ENCODE peak calls at places on chromosomes 11 and 22, in six cellular contexts. E is breast epithelium, B is upper lobe of left lung, Z is K562, Q is transverse colon, H is sigmoid colon. D is an unnamed sample.

GRCh38 chr11:113255096-113255495 is 59.3 kb upstream of the TTC12 start:
- DNase-seq in E (no peak), B (no peak), Z (no peak), Q (no peak), H (no peak), D (no peak)

GRCh38 chr11:87726511-87726910 is 448.7 kb downstream of the RAB38 start:
- DNase-seq in E (no peak), B (no peak), Z (no peak), Q (no peak), H (no peak), D (no peak)

GRCh38 chr11:114319716-114320328 is 23.6 kb downstream of the NNMT start:
- DNase-seq in E (no peak), B (no peak), Z (no peak), Q (no peak), H (no peak), D (no peak)

GRCh38 chr11:15006139-15006759 is 34.1 kb upstream of the CALCA start:
- DNase-seq in E (no peak), B (no peak), Z (peak), Q (no peak), H (no peak), D (no peak)

GRCh38 chr22:46815896-46816721 is 53.7 kb downstream of the TBC1D22A start:
- DNase-seq in E (no peak), B (peak), Z (peak), Q (no peak), H (no peak), D (no peak)

GRCh38 chr11:93528757-93529639 is 14.2 kb downstream of the SMCO4 start:
- DNase-seq in E (no peak), B (no peak), Z (no peak), Q (no peak), H (no peak), D (peak)

GRCh38 chr11:111361874-111362273 is 17.2 kb downstream of the POU2AF1 start:
- DNase-seq in E (no peak), B (no peak), Z (no peak), Q (peak), H (no peak), D (no peak)

GRCh38 chr22:24803064-24803542 is 2.9 kb upstream of the SGSM1 start:
- DNase-seq in E (no peak), B (no peak), Z (peak), Q (peak), H (no peak), D (no peak)

GRCh38 chr11:81203876-81204275 is 1529.8 kb downstream of the FAM181B start:
- DNase-seq in E (no peak), B (no peak), Z (no peak), Q (no peak), H (no peak), D (no peak)

GRCh38 chr22:27705391-27706080 is 96.0 kb downstream of the MN1 start:
- DNase-seq in E (no peak), B (no peak), Z (no peak), Q (no peak), H (no peak), D (no peak)

GRCh38 chr11:112543390-112543789 is 282.7 kb upstream of the PLET1 start:
- DNase-seq in E (no peak), B (no peak), Z (no peak), Q (no peak), H (no peak), D (no peak)

GRCh38 chr22:43956805-43957463 is 1.7 kb downstream of the SAMM50 start:
- DNase-seq in E (no peak), B (no peak), Z (no peak), Q (no peak), H (no peak), D (no peak)

GRCh38 chr22:31105282-31105929 is 2.0 kb downstream of the SELENOM start:
- DNase-seq in E (no peak), B (no peak), Z (no peak), Q (no peak), H (peak), D (no peak)

GRCh38 chr22:37618674-37619073 is 10.0 kb downstream of the GGA1 start:
- DNase-seq in E (no peak), B (no peak), Z (no peak), Q (no peak), H (no peak), D (no peak)

GRCh38 chr11:115802641-115803040 is 298.4 kb upstream of the CADM1 start:
- DNase-seq in E (no peak), B (no peak), Z (no peak), Q (no peak), H (no peak), D (no peak)

GRCh38 chr22:28351585-28351984 is 328.1 kb downstream of the TTC28 start:
- DNase-seq in E (no peak), B (no peak), Z (no peak), Q (no peak), H (no peak), D (no peak)

GRCh38 chr11:108871152-108871551 is 206.3 kb downstream of the DDX10 start:
- DNase-seq in E (no peak), B (no peak), Z (no peak), Q (no peak), H (no peak), D (no peak)

GRCh38 chr11:81220166-81220895 is 1513.3 kb downstream of the FAM181B start:
- DNase-seq in E (no peak), B (no peak), Z (no peak), Q (no peak), H (no peak), D (no peak)

GRCh38 chr11:134046681-134047449 is 22.0 kb upstream of the JAM3 start:
- DNase-seq in E (no peak), B (no peak), Z (no peak), Q (no peak), H (no peak), D (no peak)

GRCh38 chr11:35786918-35787557 is 124.5 kb downstream of the TRIM44 start:
- DNase-seq in E (no peak), B (peak), Z (no peak), Q (no peak), H (no peak), D (no peak)

GRCh38 chr11:64299847-64300648 is at the start of gene CATSPERZ:
- DNase-seq in E (no peak), B (no peak), Z (no peak), Q (no peak), H (no peak), D (no peak)

GRCh38 chr11:72671144-72672099 is 2.8 kb downstream of the PDE2A start:
- DNase-seq in E (no peak), B (no peak), Z (no peak), Q (no peak), H (no peak), D (no peak)

GRCh38 chr11:10355257-10355661 is 50.4 kb downstream of the ADM start:
- DNase-seq in E (no peak), B (no peak), Z (no peak), Q (no peak), H (no peak), D (no peak)

GRCh38 chr11:35856259-35856658 is 87.6 kb upstream of the LDLRAD3 start:
- DNase-seq in E (no peak), B (no peak), Z (no peak), Q (no peak), H (no peak), D (no peak)

GRCh38 chr11:126628790-126629621 is 273.5 kb downstream of the ST3GAL4 start:
- DNase-seq in E (no peak), B (no peak), Z (no peak), Q (no peak), H (no peak), D (no peak)

GRCh38 chr22:31579835-31580242 is 82.2 kb downstream of the PISD start:
- DNase-seq in E (no peak), B (no peak), Z (no peak), Q (no peak), H (no peak), D (peak)

GRCh38 chr11:69640995-69641581 is at the start of gene CCND1:
- DNase-seq in E (peak), B (peak), Z (peak), Q (peak), H (peak), D (peak)

GRCh38 chr11:69637956-69638871 is 2.7 kb upstream of the CCND1 start:
- DNase-seq in E (no peak), B (peak), Z (no peak), Q (peak), H (peak), D (no peak)

GRCh38 chr11:69640260-69640994 is 529 bp upstream of the CCND1 start:
- DNase-seq in E (no peak), B (no peak), Z (no peak), Q (peak), H (peak), D (no peak)

GRCh38 chr11:69638941-69639681 is 1.8 kb upstream of the CCND1 start:
- DNase-seq in E (peak), B (peak), Z (peak), Q (peak), H (peak), D (peak)

DNA sequence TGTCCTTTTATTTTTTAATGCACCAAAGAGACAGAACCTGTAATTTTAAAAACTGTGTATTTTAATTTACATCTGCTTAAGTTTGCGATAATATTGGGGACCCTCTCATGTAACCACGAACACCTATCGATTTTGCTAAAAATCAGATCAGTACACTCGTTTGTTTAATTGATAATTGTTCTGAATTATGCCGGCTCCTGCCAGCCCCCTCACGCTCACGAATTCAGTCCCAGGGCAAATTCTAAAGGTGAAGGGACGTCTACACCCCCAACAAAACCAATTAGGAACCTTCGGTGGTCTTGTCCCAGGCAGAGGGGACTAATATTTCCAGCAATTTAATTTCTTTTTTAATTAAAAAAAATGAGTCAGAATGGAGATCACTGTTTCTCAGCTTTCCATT is 1.1 kb upstream of the CCND1 start:
- DNase-seq in E (no peak), B (no peak), Z (no peak), Q (no peak), H (no peak), D (no peak)
- H3K4me3 ChIP-seq in E (no peak), B (no peak), Z (no peak), Q (no peak), H (no peak), D (no peak)

GRCh38 chr11:2418961-2419360 is 18.4 kb downstream of the TSSC4 start:
- DNase-seq in E (no peak), B (no peak), Z (no peak), Q (no peak), H (no peak), D (no peak)

GRCh38 chr11:2419638-2420501 is 19.3 kb downstream of the TSSC4 start:
- DNase-seq in E (peak), B (peak), Z (peak), Q (peak), H (peak), D (peak)

GRCh38 chr11:2421226-2421994 is 20.9 kb downstream of the TSSC4 start:
- DNase-seq in E (no peak), B (no peak), Z (no peak), Q (no peak), H (no peak), D (no peak)

GRCh38 chr11:2421996-2422395 is 21.4 kb downstream of the TSSC4 start:
- DNase-seq in E (no peak), B (peak), Z (no peak), Q (no peak), H (no peak), D (no peak)

GRCh38 chr11:2420502-2421225 is 20.1 kb downstream of the TSSC4 start:
- DNase-seq in E (peak), B (peak), Z (peak), Q (peak), H (peak), D (peak)
- TF ChIP-seq POLR2AphosphoS5 in E (no peak), B (no peak), Z (no peak), Q (no peak), H (no peak), D (peak)

DNA sequence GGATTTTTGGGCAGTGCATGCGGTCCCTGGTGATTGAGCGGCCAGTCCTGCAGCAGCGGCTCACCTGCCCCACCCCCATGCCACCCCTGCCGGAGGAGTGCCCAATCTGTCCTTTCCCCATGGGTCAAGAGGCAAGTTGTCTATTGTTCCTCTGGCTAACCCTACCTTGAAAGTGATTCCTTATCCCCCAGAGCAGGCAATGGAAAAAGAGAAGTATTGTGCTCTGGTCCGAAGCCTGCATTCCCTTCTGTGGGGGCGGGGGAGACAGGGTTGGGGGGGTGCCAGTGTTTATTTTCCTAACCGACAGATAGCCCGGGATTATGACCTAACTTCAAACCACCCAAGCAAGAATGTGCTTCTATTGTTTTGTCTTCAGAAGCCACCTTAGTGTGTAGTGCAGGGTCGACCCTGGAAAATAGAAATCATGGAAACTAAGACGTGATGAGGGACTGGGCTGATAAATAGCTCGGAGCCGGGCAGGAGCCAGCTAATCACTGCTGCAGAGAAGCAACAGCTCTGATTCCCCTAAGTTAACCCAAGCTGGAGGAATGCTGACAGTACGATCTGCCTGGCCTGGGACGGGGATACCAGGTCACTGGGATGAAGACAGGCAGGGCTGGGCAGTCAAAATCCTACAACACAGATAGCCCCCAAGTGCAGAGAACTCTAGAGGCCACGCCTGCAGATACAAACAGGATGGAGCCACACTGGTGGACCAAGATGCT is 38.7 kb upstream of the ATXN10 start:
- DNase-seq in E (no peak), B (no peak), Z (no peak), Q (no peak), H (peak), D (no peak)
- TF ChIP-seq POLR2A in E (no peak), B (no peak), Z (no peak), Q (no peak), H (no peak), D (no peak)

DNA sequence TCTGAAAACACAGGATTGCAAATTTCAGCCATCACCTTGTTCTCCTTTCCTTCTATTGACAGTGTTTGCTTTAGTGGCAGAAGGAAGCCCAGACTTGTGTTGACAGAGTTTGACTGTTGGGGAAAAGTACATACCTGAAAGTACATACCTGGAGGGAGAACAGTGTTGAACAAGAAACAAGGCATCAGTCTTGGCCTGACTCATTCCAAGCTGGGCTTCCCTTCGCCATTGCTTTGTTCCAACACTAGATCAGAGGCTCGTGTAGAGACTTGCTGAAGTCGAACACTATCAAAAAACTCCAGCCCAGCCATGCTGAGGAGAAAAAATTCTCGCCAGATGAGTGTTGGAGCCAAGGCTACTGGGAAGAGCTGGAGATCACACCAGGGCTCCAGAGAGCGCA is 133.4 kb downstream of the BBOX1 start:
- DNase-seq in E (peak), B (no peak), Z (no peak), Q (no peak), H (no peak), D (peak)
- H3K4me3 ChIP-seq in E (no peak), B (no peak), Z (no peak), Q (no peak), H (no peak), D (no peak)

D was measured in prostate gland.